ENCODE peak calls at places on chromosomes 11 and 22, in eight cellular contexts. One of them, this sample, is unnamed.

GRCh38 chr22:22941831-22942510 is 54.4 kb downstream of the IGLL5 start:
- DNase-seq in Peyer's patch: peak
- DNase-seq in AG04449: no peak
- DNase-seq in hepatocyte: no peak
- DNase-seq in bronchial epithelial cell: no peak
- DNase-seq in progenitor cell of endocrine pancreas: no peak
- DNase-seq in tibial nerve: no peak
- DNase-seq in PC-3: no peak
- DNase-seq in this sample: peak

GRCh38 chr11:44030276-44030932 is 17.4 kb upstream of the ACCSL start:
- DNase-seq in Peyer's patch: no peak
- DNase-seq in AG04449: no peak
- DNase-seq in hepatocyte: peak
- DNase-seq in bronchial epithelial cell: peak
- DNase-seq in progenitor cell of endocrine pancreas: no peak
- DNase-seq in tibial nerve: no peak
- DNase-seq in PC-3: no peak
- DNase-seq in this sample: no peak

GRCh38 chr11:120564573-120565301 is 53.2 kb downstream of the GRIK4 start:
- DNase-seq in Peyer's patch: peak
- DNase-seq in AG04449: no peak
- DNase-seq in hepatocyte: peak
- DNase-seq in bronchial epithelial cell: peak
- DNase-seq in progenitor cell of endocrine pancreas: no peak
- DNase-seq in tibial nerve: no peak
- DNase-seq in PC-3: no peak
- DNase-seq in this sample: peak

GRCh38 chr11:102293873-102294601 is 23.2 kb upstream of the BIRC3 start:
- DNase-seq in Peyer's patch: no peak
- DNase-seq in AG04449: no peak
- DNase-seq in hepatocyte: peak
- DNase-seq in bronchial epithelial cell: peak
- DNase-seq in progenitor cell of endocrine pancreas: no peak
- DNase-seq in tibial nerve: no peak
- DNase-seq in PC-3: peak
- DNase-seq in this sample: no peak

GRCh38 chr11:117934526-117935307 is 5.5 kb upstream of the TMPRSS13 start:
- DNase-seq in Peyer's patch: no peak
- DNase-seq in AG04449: no peak
- DNase-seq in hepatocyte: no peak
- DNase-seq in bronchial epithelial cell: no peak
- DNase-seq in progenitor cell of endocrine pancreas: no peak
- DNase-seq in tibial nerve: no peak
- DNase-seq in PC-3: no peak
- DNase-seq in this sample: peak

GRCh38 chr11:94794287-94795168 is 26.4 kb downstream of the AMOTL1 start:
- DNase-seq in Peyer's patch: no peak
- DNase-seq in AG04449: peak
- DNase-seq in hepatocyte: no peak
- DNase-seq in bronchial epithelial cell: peak
- DNase-seq in progenitor cell of endocrine pancreas: no peak
- DNase-seq in tibial nerve: peak
- DNase-seq in PC-3: peak
- DNase-seq in this sample: no peak

GRCh38 chr11:42043312-42043711 is 583.9 kb upstream of the LRRC4C start:
- DNase-seq in Peyer's patch: no peak
- DNase-seq in AG04449: no peak
- DNase-seq in hepatocyte: no peak
- DNase-seq in bronchial epithelial cell: peak
- DNase-seq in progenitor cell of endocrine pancreas: no peak
- DNase-seq in tibial nerve: no peak
- DNase-seq in PC-3: peak
- DNase-seq in this sample: no peak

GRCh38 chr11:61041755-61042518 is 60.4 kb upstream of the CD5 start:
- DNase-seq in Peyer's patch: peak
- DNase-seq in AG04449: no peak
- DNase-seq in hepatocyte: peak
- DNase-seq in bronchial epithelial cell: peak
- DNase-seq in progenitor cell of endocrine pancreas: peak
- DNase-seq in tibial nerve: no peak
- DNase-seq in PC-3: peak
- DNase-seq in this sample: no peak

GRCh38 chr11:86274999-86275398 is 27.0 kb upstream of the HIKESHI start:
- DNase-seq in Peyer's patch: no peak
- DNase-seq in AG04449: no peak
- DNase-seq in hepatocyte: no peak
- DNase-seq in bronchial epithelial cell: no peak
- DNase-seq in progenitor cell of endocrine pancreas: no peak
- DNase-seq in tibial nerve: no peak
- DNase-seq in PC-3: no peak
- DNase-seq in this sample: no peak

GRCh38 chr11:64355078-64355940 is 3.7 kb upstream of the RPS6KA4 start:
- DNase-seq in Peyer's patch: peak
- DNase-seq in AG04449: no peak
- DNase-seq in hepatocyte: peak
- DNase-seq in bronchial epithelial cell: peak
- DNase-seq in progenitor cell of endocrine pancreas: peak
- DNase-seq in tibial nerve: peak
- DNase-seq in PC-3: peak
- DNase-seq in this sample: no peak

GRCh38 chr11:120608760-120609211 is 97.2 kb downstream of the GRIK4 start:
- DNase-seq in Peyer's patch: no peak
- DNase-seq in AG04449: no peak
- DNase-seq in hepatocyte: no peak
- DNase-seq in bronchial epithelial cell: no peak
- DNase-seq in progenitor cell of endocrine pancreas: no peak
- DNase-seq in tibial nerve: peak
- DNase-seq in PC-3: no peak
- DNase-seq in this sample: no peak

GRCh38 chr22:20013382-20013871 is 3.2 kb downstream of the ARVCF start:
- DNase-seq in Peyer's patch: peak
- DNase-seq in AG04449: no peak
- DNase-seq in hepatocyte: peak
- DNase-seq in bronchial epithelial cell: peak
- DNase-seq in progenitor cell of endocrine pancreas: peak
- DNase-seq in tibial nerve: peak
- DNase-seq in PC-3: no peak
- DNase-seq in this sample: peak

GRCh38 chr11:119018074-119018938 is at the start of the genes RPS25 and TRAPPC4:
- DNase-seq in Peyer's patch: peak
- DNase-seq in AG04449: peak
- DNase-seq in hepatocyte: peak
- DNase-seq in bronchial epithelial cell: peak
- DNase-seq in progenitor cell of endocrine pancreas: peak
- DNase-seq in tibial nerve: peak
- DNase-seq in PC-3: peak
- DNase-seq in this sample: peak

GRCh38 chr11:119014209-119014924 is 3.8 kb downstream of the RPS25 start:
- DNase-seq in Peyer's patch: no peak
- DNase-seq in AG04449: no peak
- DNase-seq in hepatocyte: no peak
- DNase-seq in bronchial epithelial cell: no peak
- DNase-seq in progenitor cell of endocrine pancreas: no peak
- DNase-seq in tibial nerve: no peak
- DNase-seq in PC-3: no peak
- DNase-seq in this sample: no peak

GRCh38 chr11:119012629-119013170 is 5.4 kb downstream of the RPS25 start:
- DNase-seq in Peyer's patch: no peak
- DNase-seq in AG04449: no peak
- DNase-seq in hepatocyte: no peak
- DNase-seq in bronchial epithelial cell: no peak
- DNase-seq in progenitor cell of endocrine pancreas: no peak
- DNase-seq in tibial nerve: no peak
- DNase-seq in PC-3: no peak
- DNase-seq in this sample: no peak

GRCh38 chr11:119016216-119017009 is 1.7 kb downstream of the RPS25 start:
- DNase-seq in Peyer's patch: no peak
- DNase-seq in AG04449: no peak
- DNase-seq in hepatocyte: no peak
- DNase-seq in bronchial epithelial cell: no peak
- DNase-seq in progenitor cell of endocrine pancreas: no peak
- DNase-seq in tibial nerve: no peak
- DNase-seq in PC-3: no peak
- DNase-seq in this sample: no peak

DNA sequence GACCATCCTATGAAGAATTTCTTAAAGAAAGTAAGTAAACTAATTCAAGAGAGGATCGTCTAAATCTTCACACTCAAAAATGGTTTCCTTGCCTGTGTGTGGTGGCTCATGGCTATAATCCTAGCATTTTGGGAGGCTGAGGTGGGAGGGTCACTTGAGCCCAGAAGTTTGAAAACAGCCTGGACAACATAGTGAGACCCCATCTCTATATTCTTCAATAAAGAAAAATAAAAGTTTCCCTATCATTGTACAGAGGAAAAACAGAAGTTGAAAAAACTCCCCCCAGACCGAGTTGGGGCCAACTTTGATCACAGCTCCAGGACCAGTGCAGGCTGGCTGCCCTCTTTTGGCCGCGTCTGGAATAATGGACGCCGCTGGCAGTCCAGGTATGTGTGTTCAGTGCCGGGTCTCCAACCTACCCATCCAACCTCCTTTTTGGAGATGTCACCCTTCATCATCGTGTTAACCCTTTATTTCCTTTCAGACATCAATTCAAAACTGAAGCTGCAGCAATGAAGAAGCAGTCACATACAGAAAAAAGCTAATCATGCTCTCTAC is 3.0 kb downstream of the RPS25 start:
- DNase-seq in Peyer's patch: no peak
- DNase-seq in AG04449: no peak
- DNase-seq in hepatocyte: peak
- DNase-seq in bronchial epithelial cell: no peak
- DNase-seq in progenitor cell of endocrine pancreas: no peak
- DNase-seq in tibial nerve: no peak
- DNase-seq in PC-3: peak
- DNase-seq in this sample: no peak
- TF ChIP-seq CTCF in Peyer's patch: no peak
- TF ChIP-seq CTCF in AG04449: no peak
- TF ChIP-seq CTCF in hepatocyte: peak
- TF ChIP-seq CTCF in bronchial epithelial cell: peak
- TF ChIP-seq CTCF in progenitor cell of endocrine pancreas: no peak
- TF ChIP-seq CTCF in tibial nerve: no peak
- TF ChIP-seq CTCF in PC-3: peak
- TF ChIP-seq CTCF in this sample: no peak

GRCh38 chr11:88489030-88489429 is 151.5 kb upstream of the CTSC start:
- DNase-seq in Peyer's patch: no peak
- DNase-seq in AG04449: no peak
- DNase-seq in hepatocyte: no peak
- DNase-seq in bronchial epithelial cell: peak
- DNase-seq in progenitor cell of endocrine pancreas: no peak
- DNase-seq in tibial nerve: no peak
- DNase-seq in PC-3: peak
- DNase-seq in this sample: no peak

GRCh38 chr11:88491674-88492073 is 154.1 kb upstream of the CTSC start:
- DNase-seq in Peyer's patch: no peak
- DNase-seq in AG04449: no peak
- DNase-seq in hepatocyte: no peak
- DNase-seq in bronchial epithelial cell: no peak
- DNase-seq in progenitor cell of endocrine pancreas: no peak
- DNase-seq in tibial nerve: no peak
- DNase-seq in PC-3: no peak
- DNase-seq in this sample: no peak

DNA sequence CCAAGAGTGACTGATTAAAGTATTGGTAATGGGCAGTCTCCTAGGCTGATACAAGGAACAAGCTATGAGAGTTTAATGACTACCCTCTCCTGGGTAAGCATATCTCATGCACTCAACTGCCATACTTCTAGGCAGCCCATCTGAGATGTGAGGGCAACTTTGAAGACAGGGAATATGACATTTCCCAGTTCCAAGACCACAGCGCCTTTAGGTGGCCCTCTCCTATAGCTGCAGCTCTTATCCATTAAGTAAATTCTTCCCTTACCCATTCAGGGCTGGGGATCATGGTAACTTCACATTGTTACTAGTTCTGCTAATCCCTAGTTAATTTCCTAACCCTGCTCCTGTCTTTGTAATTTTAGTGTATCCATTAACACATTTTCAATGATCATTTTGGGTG is 157.3 kb upstream of the CTSC start:
- DNase-seq in Peyer's patch: no peak
- DNase-seq in AG04449: no peak
- DNase-seq in hepatocyte: no peak
- DNase-seq in bronchial epithelial cell: no peak
- DNase-seq in progenitor cell of endocrine pancreas: no peak
- DNase-seq in tibial nerve: no peak
- DNase-seq in PC-3: peak
- DNase-seq in this sample: no peak
- TF ChIP-seq CTCF in Peyer's patch: no peak
- TF ChIP-seq CTCF in AG04449: no peak
- TF ChIP-seq CTCF in hepatocyte: no peak
- TF ChIP-seq CTCF in bronchial epithelial cell: no peak
- TF ChIP-seq CTCF in progenitor cell of endocrine pancreas: no peak
- TF ChIP-seq CTCF in tibial nerve: no peak
- TF ChIP-seq CTCF in PC-3: peak
- TF ChIP-seq CTCF in this sample: no peak

GRCh38 chr22:46262449-46263207 is 515 bp downstream of the PKDREJ start:
- DNase-seq in Peyer's patch: peak
- DNase-seq in AG04449: no peak
- DNase-seq in hepatocyte: peak
- DNase-seq in bronchial epithelial cell: peak
- DNase-seq in progenitor cell of endocrine pancreas: peak
- DNase-seq in tibial nerve: peak
- DNase-seq in PC-3: no peak
- DNase-seq in this sample: peak
- TF ChIP-seq CTCF in Peyer's patch: no peak
- TF ChIP-seq CTCF in AG04449: peak
- TF ChIP-seq CTCF in hepatocyte: peak
- TF ChIP-seq CTCF in bronchial epithelial cell: peak
- TF ChIP-seq CTCF in progenitor cell of endocrine pancreas: peak
- TF ChIP-seq CTCF in tibial nerve: peak
- TF ChIP-seq CTCF in PC-3: no peak
- TF ChIP-seq CTCF in this sample: peak

GRCh38 chr11:62392506-62392905 is 26.3 kb upstream of the SCGB1A1 start:
- DNase-seq in Peyer's patch: no peak
- DNase-seq in AG04449: no peak
- DNase-seq in hepatocyte: no peak
- DNase-seq in bronchial epithelial cell: no peak
- DNase-seq in progenitor cell of endocrine pancreas: no peak
- DNase-seq in tibial nerve: no peak
- DNase-seq in PC-3: no peak
- DNase-seq in this sample: no peak

GRCh38 chr11:62391642-62392425 is 27.0 kb upstream of the SCGB1A1 start:
- DNase-seq in Peyer's patch: no peak
- DNase-seq in AG04449: no peak
- DNase-seq in hepatocyte: no peak
- DNase-seq in bronchial epithelial cell: no peak
- DNase-seq in progenitor cell of endocrine pancreas: no peak
- DNase-seq in tibial nerve: no peak
- DNase-seq in PC-3: no peak
- DNase-seq in this sample: no peak

GRCh38 chr11:62394825-62395538 is 23.9 kb upstream of the SCGB1A1 start:
- DNase-seq in Peyer's patch: peak
- DNase-seq in AG04449: peak
- DNase-seq in hepatocyte: peak
- DNase-seq in bronchial epithelial cell: peak
- DNase-seq in progenitor cell of endocrine pancreas: no peak
- DNase-seq in tibial nerve: peak
- DNase-seq in PC-3: peak
- DNase-seq in this sample: no peak

GRCh38 chr11:62393735-62394134 is 25.1 kb upstream of the SCGB1A1 start:
- DNase-seq in Peyer's patch: no peak
- DNase-seq in AG04449: no peak
- DNase-seq in hepatocyte: no peak
- DNase-seq in bronchial epithelial cell: no peak
- DNase-seq in progenitor cell of endocrine pancreas: no peak
- DNase-seq in tibial nerve: no peak
- DNase-seq in PC-3: no peak
- DNase-seq in this sample: no peak

GRCh38 chr11:62392944-62393628 is 25.7 kb upstream of the SCGB1A1 start:
- DNase-seq in Peyer's patch: no peak
- DNase-seq in AG04449: no peak
- DNase-seq in hepatocyte: peak
- DNase-seq in bronchial epithelial cell: peak
- DNase-seq in progenitor cell of endocrine pancreas: no peak
- DNase-seq in tibial nerve: no peak
- DNase-seq in PC-3: peak
- DNase-seq in this sample: no peak
- TF ChIP-seq CTCF in Peyer's patch: no peak
- TF ChIP-seq CTCF in AG04449: no peak
- TF ChIP-seq CTCF in hepatocyte: peak
- TF ChIP-seq CTCF in bronchial epithelial cell: peak
- TF ChIP-seq CTCF in progenitor cell of endocrine pancreas: peak
- TF ChIP-seq CTCF in tibial nerve: no peak
- TF ChIP-seq CTCF in PC-3: peak
- TF ChIP-seq CTCF in this sample: no peak